ENCODE peak calls at places on chromosomes 16 and 17, in five cellular contexts. One of them, this sample, is unnamed.

GRCh38 chr16:13176711-13177110 is 275.3 kb downstream of the SHISA9 start:
- DNase-seq in left kidney: no peak
- DNase-seq in M059J: no peak
- DNase-seq in progenitor cell of endocrine pancreas: no peak
- DNase-seq in stimulated activated CD4-positive, alpha-beta T cell treated with anti-CD3 and anti-CD28 coated beads, TNF-alpha, amount 100 ng/mL, for 48 hours: no peak
- DNase-seq in this sample: peak

GRCh38 chr17:30360396-30360795 is 18.3 kb upstream of the CPD start:
- DNase-seq in M059J: no peak
- DNase-seq in left kidney: no peak
- DNase-seq in progenitor cell of endocrine pancreas: no peak
- DNase-seq in stimulated activated CD4-positive, alpha-beta T cell treated with anti-CD3 and anti-CD28 coated beads, TNF-alpha, amount 100 ng/mL, for 48 hours: no peak
- DNase-seq in this sample: no peak

GRCh38 chr16:87702325-87702811 is 63.4 kb downstream of the KLHDC4 start:
- DNase-seq in left kidney: peak
- DNase-seq in progenitor cell of endocrine pancreas: no peak
- DNase-seq in stimulated activated CD4-positive, alpha-beta T cell treated with anti-CD3 and anti-CD28 coated beads, TNF-alpha, amount 100 ng/mL, for 48 hours: peak
- DNase-seq in M059J: no peak
- DNase-seq in this sample: peak

GRCh38 chr17:72004011-72004427 is 116.8 kb upstream of the SOX9 start:
- DNase-seq in left kidney: no peak
- DNase-seq in M059J: peak
- DNase-seq in stimulated activated CD4-positive, alpha-beta T cell treated with anti-CD3 and anti-CD28 coated beads, TNF-alpha, amount 100 ng/mL, for 48 hours: no peak
- DNase-seq in progenitor cell of endocrine pancreas: no peak
- DNase-seq in this sample: peak

GRCh38 chr16:56426585-56426984 is 1.2 kb upstream of the AMFR start:
- DNase-seq in left kidney: no peak
- DNase-seq in progenitor cell of endocrine pancreas: no peak
- DNase-seq in M059J: peak
- DNase-seq in stimulated activated CD4-positive, alpha-beta T cell treated with anti-CD3 and anti-CD28 coated beads, TNF-alpha, amount 100 ng/mL, for 48 hours: no peak
- DNase-seq in this sample: no peak

GRCh38 chr16:30736995-30737793 is 11.0 kb upstream of the PHKG2 start:
- DNase-seq in left kidney: no peak
- DNase-seq in stimulated activated CD4-positive, alpha-beta T cell treated with anti-CD3 and anti-CD28 coated beads, TNF-alpha, amount 100 ng/mL, for 48 hours: no peak
- DNase-seq in M059J: no peak
- DNase-seq in progenitor cell of endocrine pancreas: no peak
- DNase-seq in this sample: no peak

GRCh38 chr17:79361221-79361734 is 249.6 kb downstream of the RBFOX3 start:
- DNase-seq in M059J: no peak
- DNase-seq in progenitor cell of endocrine pancreas: no peak
- DNase-seq in left kidney: no peak
- DNase-seq in stimulated activated CD4-positive, alpha-beta T cell treated with anti-CD3 and anti-CD28 coated beads, TNF-alpha, amount 100 ng/mL, for 48 hours: no peak
- DNase-seq in this sample: no peak

GRCh38 chr17:68462381-68463210 is 5.3 kb upstream of the WIPI1 start:
- DNase-seq in M059J: peak
- DNase-seq in progenitor cell of endocrine pancreas: peak
- DNase-seq in left kidney: peak
- DNase-seq in stimulated activated CD4-positive, alpha-beta T cell treated with anti-CD3 and anti-CD28 coated beads, TNF-alpha, amount 100 ng/mL, for 48 hours: peak
- DNase-seq in this sample: peak

GRCh38 chr17:80996422-80997305 is 5.0 kb downstream of the CHMP6 start:
- DNase-seq in progenitor cell of endocrine pancreas: no peak
- DNase-seq in stimulated activated CD4-positive, alpha-beta T cell treated with anti-CD3 and anti-CD28 coated beads, TNF-alpha, amount 100 ng/mL, for 48 hours: no peak
- DNase-seq in M059J: no peak
- DNase-seq in left kidney: no peak
- DNase-seq in this sample: no peak

GRCh38 chr16:80708823-80709222 is 95.6 kb downstream of the CDYL2 start:
- DNase-seq in M059J: no peak
- DNase-seq in stimulated activated CD4-positive, alpha-beta T cell treated with anti-CD3 and anti-CD28 coated beads, TNF-alpha, amount 100 ng/mL, for 48 hours: no peak
- DNase-seq in left kidney: no peak
- DNase-seq in progenitor cell of endocrine pancreas: no peak
- DNase-seq in this sample: no peak

GRCh38 chr17:4565209-4566141 is 5.1 kb upstream of the GGT6 start:
- DNase-seq in left kidney: peak
- DNase-seq in progenitor cell of endocrine pancreas: peak
- DNase-seq in stimulated activated CD4-positive, alpha-beta T cell treated with anti-CD3 and anti-CD28 coated beads, TNF-alpha, amount 100 ng/mL, for 48 hours: no peak
- DNase-seq in M059J: peak
- DNase-seq in this sample: peak

GRCh38 chr17:43314582-43314981 is 80.8 kb upstream of the RNU2-1 start:
- DNase-seq in M059J: peak
- DNase-seq in progenitor cell of endocrine pancreas: no peak
- DNase-seq in left kidney: peak
- DNase-seq in stimulated activated CD4-positive, alpha-beta T cell treated with anti-CD3 and anti-CD28 coated beads, TNF-alpha, amount 100 ng/mL, for 48 hours: no peak
- DNase-seq in this sample: no peak

GRCh38 chr17:60610481-60610880 is 10.5 kb downstream of the PPM1D start:
- DNase-seq in stimulated activated CD4-positive, alpha-beta T cell treated with anti-CD3 and anti-CD28 coated beads, TNF-alpha, amount 100 ng/mL, for 48 hours: no peak
- DNase-seq in M059J: peak
- DNase-seq in left kidney: peak
- DNase-seq in progenitor cell of endocrine pancreas: no peak
- DNase-seq in this sample: no peak

GRCh38 chr16:26672206-26672605 is 394.5 kb upstream of the C16orf82 start:
- DNase-seq in left kidney: peak
- DNase-seq in M059J: no peak
- DNase-seq in stimulated activated CD4-positive, alpha-beta T cell treated with anti-CD3 and anti-CD28 coated beads, TNF-alpha, amount 100 ng/mL, for 48 hours: peak
- DNase-seq in progenitor cell of endocrine pancreas: no peak
- DNase-seq in this sample: no peak

GRCh38 chr16:18979936-18980335 is 3.8 kb upstream of the TMC7 start:
- DNase-seq in progenitor cell of endocrine pancreas: no peak
- DNase-seq in stimulated activated CD4-positive, alpha-beta T cell treated with anti-CD3 and anti-CD28 coated beads, TNF-alpha, amount 100 ng/mL, for 48 hours: no peak
- DNase-seq in M059J: no peak
- DNase-seq in left kidney: no peak
- DNase-seq in this sample: no peak

GRCh38 chr16:2429771-2430663 is 770 bp downstream of the CCNF start:
- DNase-seq in stimulated activated CD4-positive, alpha-beta T cell treated with anti-CD3 and anti-CD28 coated beads, TNF-alpha, amount 100 ng/mL, for 48 hours: no peak
- DNase-seq in progenitor cell of endocrine pancreas: no peak
- DNase-seq in left kidney: peak
- DNase-seq in M059J: peak
- DNase-seq in this sample: peak

GRCh38 chr17:21039839-21040575 is 2.8 kb downstream of the USP22 start:
- DNase-seq in left kidney: peak
- DNase-seq in stimulated activated CD4-positive, alpha-beta T cell treated with anti-CD3 and anti-CD28 coated beads, TNF-alpha, amount 100 ng/mL, for 48 hours: peak
- DNase-seq in M059J: peak
- DNase-seq in progenitor cell of endocrine pancreas: no peak
- DNase-seq in this sample: peak

GRCh38 chr16:82741073-82741615 is 114.4 kb downstream of the CDH13 start:
- DNase-seq in M059J: peak
- DNase-seq in stimulated activated CD4-positive, alpha-beta T cell treated with anti-CD3 and anti-CD28 coated beads, TNF-alpha, amount 100 ng/mL, for 48 hours: no peak
- DNase-seq in left kidney: no peak
- DNase-seq in progenitor cell of endocrine pancreas: no peak
- DNase-seq in this sample: no peak

GRCh38 chr16:3305109-3306068 is at the start of the genes TIGD7 and ZNF75A:
- DNase-seq in progenitor cell of endocrine pancreas: peak
- DNase-seq in M059J: peak
- DNase-seq in left kidney: peak
- DNase-seq in stimulated activated CD4-positive, alpha-beta T cell treated with anti-CD3 and anti-CD28 coated beads, TNF-alpha, amount 100 ng/mL, for 48 hours: peak
- DNase-seq in this sample: peak

GRCh38 chr17:35930211-35931065 is at the start of gene RDM1:
- DNase-seq in progenitor cell of endocrine pancreas: peak
- DNase-seq in M059J: peak
- DNase-seq in stimulated activated CD4-positive, alpha-beta T cell treated with anti-CD3 and anti-CD28 coated beads, TNF-alpha, amount 100 ng/mL, for 48 hours: peak
- DNase-seq in left kidney: peak
- DNase-seq in this sample: peak

GRCh38 chr17:60231234-60231633 is 81.5 kb downstream of the CA4 start:
- DNase-seq in M059J: peak
- DNase-seq in progenitor cell of endocrine pancreas: no peak
- DNase-seq in left kidney: peak
- DNase-seq in stimulated activated CD4-positive, alpha-beta T cell treated with anti-CD3 and anti-CD28 coated beads, TNF-alpha, amount 100 ng/mL, for 48 hours: no peak
- DNase-seq in this sample: peak

GRCh38 chr16:87951550-87952538 is 610 bp downstream of the BANP start:
- DNase-seq in left kidney: peak
- DNase-seq in progenitor cell of endocrine pancreas: peak
- DNase-seq in stimulated activated CD4-positive, alpha-beta T cell treated with anti-CD3 and anti-CD28 coated beads, TNF-alpha, amount 100 ng/mL, for 48 hours: no peak
- DNase-seq in M059J: no peak
- DNase-seq in this sample: peak

GRCh38 chr16:80824623-80825364 is 20.4 kb upstream of the CDYL2 start:
- DNase-seq in M059J: peak
- DNase-seq in progenitor cell of endocrine pancreas: no peak
- DNase-seq in stimulated activated CD4-positive, alpha-beta T cell treated with anti-CD3 and anti-CD28 coated beads, TNF-alpha, amount 100 ng/mL, for 48 hours: no peak
- DNase-seq in left kidney: peak
- DNase-seq in this sample: peak

This sample was measured in myocyte.